ENCODE peak calls at places on chromosomes 1 and 21, in six cellular contexts. One of them, this sample, is unnamed.
A peak's percentile ranks its signal among the peaks of the same experiment; 100 is the strongest.

GRCh38 chr1:19363526-19364152 is 51.5 kb downstream of the SLC66A1 start:
- DNase-seq in MM.1S: no peak
- DNase-seq in mammary epithelial cell: no peak
- DNase-seq in heart right ventricle: no peak
- DNase-seq in GM23248: peak; percentile 21
- DNase-seq in fibroblast of lung: no peak
- DNase-seq in this sample: no peak

GRCh38 chr1:192657760-192658159 is 21.8 kb downstream of the RGS13 start:
- DNase-seq in MM.1S: no peak
- DNase-seq in mammary epithelial cell: no peak
- DNase-seq in heart right ventricle: no peak
- DNase-seq in GM23248: no peak
- DNase-seq in fibroblast of lung: no peak
- DNase-seq in this sample: no peak

GRCh38 chr1:65478379-65479026 is 58.0 kb downstream of the LEPR start:
- DNase-seq in MM.1S: no peak
- DNase-seq in mammary epithelial cell: no peak
- DNase-seq in heart right ventricle: no peak
- DNase-seq in GM23248: peak; percentile 11
- DNase-seq in fibroblast of lung: peak; percentile 45
- DNase-seq in this sample: no peak

GRCh38 chr1:194295690-194296089 is 1109.3 kb upstream of the B3GALT2 start:
- DNase-seq in MM.1S: peak; percentile 87
- DNase-seq in mammary epithelial cell: peak; percentile 19
- DNase-seq in heart right ventricle: no peak
- DNase-seq in GM23248: peak; percentile 0
- DNase-seq in fibroblast of lung: peak; percentile 38
- DNase-seq in this sample: no peak

GRCh38 chr1:36276688-36277087 is 29.5 kb upstream of the SH3D21 start:
- DNase-seq in MM.1S: no peak
- DNase-seq in mammary epithelial cell: no peak
- DNase-seq in heart right ventricle: no peak
- DNase-seq in GM23248: no peak
- DNase-seq in fibroblast of lung: no peak
- DNase-seq in this sample: no peak

GRCh38 chr1:228071839-228072657 is 10.5 kb upstream of the ARF1 start:
- DNase-seq in MM.1S: no peak
- DNase-seq in mammary epithelial cell: no peak
- DNase-seq in heart right ventricle: no peak
- DNase-seq in GM23248: no peak
- DNase-seq in fibroblast of lung: no peak
- DNase-seq in this sample: no peak

GRCh38 chr21:32806810-32807386 is 35.3 kb upstream of the PAXBP1 start:
- DNase-seq in MM.1S: no peak
- DNase-seq in mammary epithelial cell: peak; percentile 29
- DNase-seq in heart right ventricle: no peak
- DNase-seq in GM23248: peak; percentile 39
- DNase-seq in fibroblast of lung: peak; percentile 21
- DNase-seq in this sample: no peak

GRCh38 chr1:171984850-171985485 is 143.7 kb downstream of the DNM3 start:
- DNase-seq in MM.1S: peak; percentile 55
- DNase-seq in mammary epithelial cell: no peak
- DNase-seq in heart right ventricle: no peak
- DNase-seq in GM23248: peak; percentile 73
- DNase-seq in fibroblast of lung: peak; percentile 40
- DNase-seq in this sample: no peak

GRCh38 chr21:45582128-45582527 is 39.9 kb upstream of the SLC19A1 start:
- DNase-seq in MM.1S: no peak
- DNase-seq in mammary epithelial cell: no peak
- DNase-seq in heart right ventricle: no peak
- DNase-seq in GM23248: no peak
- DNase-seq in fibroblast of lung: no peak
- DNase-seq in this sample: no peak

GRCh38 chr1:51968632-51969031 is 21.9 kb downstream of the RAB3B start:
- DNase-seq in MM.1S: no peak
- DNase-seq in mammary epithelial cell: no peak
- DNase-seq in heart right ventricle: no peak
- DNase-seq in GM23248: no peak
- DNase-seq in fibroblast of lung: no peak
- DNase-seq in this sample: no peak

GRCh38 chr1:51964309-51964696 is 26.2 kb downstream of the RAB3B start:
- DNase-seq in MM.1S: no peak
- DNase-seq in mammary epithelial cell: no peak
- DNase-seq in heart right ventricle: no peak
- DNase-seq in GM23248: no peak
- DNase-seq in fibroblast of lung: no peak
- DNase-seq in this sample: no peak

GRCh38 chr1:51973587-51974474 is 16.7 kb downstream of the RAB3B start:
- DNase-seq in MM.1S: no peak
- DNase-seq in mammary epithelial cell: no peak
- DNase-seq in heart right ventricle: no peak
- DNase-seq in GM23248: peak; percentile 35
- DNase-seq in fibroblast of lung: peak; percentile 47
- DNase-seq in this sample: no peak

GRCh38 chr1:51966559-51966958 is 23.9 kb downstream of the RAB3B start:
- DNase-seq in MM.1S: no peak
- DNase-seq in mammary epithelial cell: no peak
- DNase-seq in heart right ventricle: no peak
- DNase-seq in GM23248: no peak
- DNase-seq in fibroblast of lung: no peak
- DNase-seq in this sample: no peak

DNA sequence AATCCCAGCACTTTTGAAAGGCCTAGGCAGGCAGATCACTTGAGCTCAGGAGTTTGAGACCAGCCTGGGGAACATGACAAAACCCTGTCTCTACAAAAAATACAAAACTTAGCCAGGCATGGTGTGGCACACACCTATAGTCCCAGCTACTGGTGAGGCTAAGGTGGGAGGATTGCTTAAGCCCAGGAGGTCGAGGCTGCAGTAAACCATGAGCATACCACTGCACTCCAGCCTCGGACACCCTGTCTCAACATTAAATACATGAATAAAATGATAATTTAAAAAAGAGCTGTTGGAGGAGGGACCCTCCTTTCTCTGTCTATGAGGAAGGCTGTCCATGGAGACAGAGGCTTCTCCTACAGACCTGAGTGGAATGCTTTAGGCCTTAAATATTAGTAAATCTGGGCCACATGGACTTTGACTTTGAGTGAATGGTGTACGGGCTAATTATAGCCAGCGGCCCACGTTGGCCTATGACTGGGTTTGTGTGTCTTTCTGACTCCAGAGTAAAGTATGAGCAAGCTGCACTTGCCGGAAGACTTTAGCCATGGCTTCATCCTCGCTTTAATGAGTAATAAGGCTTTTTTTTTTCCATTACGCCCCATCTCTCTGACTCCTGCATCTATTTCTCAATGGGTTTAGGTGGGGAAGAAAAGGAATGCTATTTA is 21.3 kb downstream of the RAB3B start:
- DNase-seq in MM.1S: no peak
- DNase-seq in mammary epithelial cell: no peak
- DNase-seq in heart right ventricle: no peak
- DNase-seq in GM23248: peak; percentile 99
- DNase-seq in fibroblast of lung: peak; percentile 99
- DNase-seq in this sample: no peak
- H3K36me3 ChIP-seq in MM.1S: no peaks in the 10 kb centered on the region
- H3K36me3 ChIP-seq in mammary epithelial cell: no peaks in the 10 kb centered on the region
- H3K36me3 ChIP-seq in heart right ventricle: no peaks in the 10 kb centered on the region
- H3K36me3 ChIP-seq in GM23248: peaks cover 18% of the 10 kb centered on the region
- H3K36me3 ChIP-seq in fibroblast of lung: peaks cover 8% of the 10 kb centered on the region
- H3K36me3 ChIP-seq in this sample: no peaks in the 10 kb centered on the region

GRCh38 chr1:119745034-119745433 is 23.7 kb downstream of the HMGCS2 start:
- DNase-seq in MM.1S: no peak
- DNase-seq in mammary epithelial cell: no peak
- DNase-seq in heart right ventricle: no peak
- DNase-seq in GM23248: no peak
- DNase-seq in fibroblast of lung: no peak
- DNase-seq in this sample: no peak

GRCh38 chr1:119744598-119744942 is 24.1 kb downstream of the HMGCS2 start:
- DNase-seq in MM.1S: no peak
- DNase-seq in mammary epithelial cell: no peak
- DNase-seq in heart right ventricle: no peak
- DNase-seq in GM23248: no peak
- DNase-seq in fibroblast of lung: no peak
- DNase-seq in this sample: no peak

GRCh38 chr1:119742677-119743076 is 26.0 kb downstream of the HMGCS2 start:
- DNase-seq in MM.1S: no peak
- DNase-seq in mammary epithelial cell: no peak
- DNase-seq in heart right ventricle: no peak
- DNase-seq in GM23248: no peak
- DNase-seq in fibroblast of lung: no peak
- DNase-seq in this sample: no peak

GRCh38 chr1:119743308-119743707 is 25.4 kb downstream of the HMGCS2 start:
- DNase-seq in MM.1S: no peak
- DNase-seq in mammary epithelial cell: no peak
- DNase-seq in heart right ventricle: peak; percentile 20
- DNase-seq in GM23248: no peak
- DNase-seq in fibroblast of lung: no peak
- DNase-seq in this sample: no peak

DNA sequence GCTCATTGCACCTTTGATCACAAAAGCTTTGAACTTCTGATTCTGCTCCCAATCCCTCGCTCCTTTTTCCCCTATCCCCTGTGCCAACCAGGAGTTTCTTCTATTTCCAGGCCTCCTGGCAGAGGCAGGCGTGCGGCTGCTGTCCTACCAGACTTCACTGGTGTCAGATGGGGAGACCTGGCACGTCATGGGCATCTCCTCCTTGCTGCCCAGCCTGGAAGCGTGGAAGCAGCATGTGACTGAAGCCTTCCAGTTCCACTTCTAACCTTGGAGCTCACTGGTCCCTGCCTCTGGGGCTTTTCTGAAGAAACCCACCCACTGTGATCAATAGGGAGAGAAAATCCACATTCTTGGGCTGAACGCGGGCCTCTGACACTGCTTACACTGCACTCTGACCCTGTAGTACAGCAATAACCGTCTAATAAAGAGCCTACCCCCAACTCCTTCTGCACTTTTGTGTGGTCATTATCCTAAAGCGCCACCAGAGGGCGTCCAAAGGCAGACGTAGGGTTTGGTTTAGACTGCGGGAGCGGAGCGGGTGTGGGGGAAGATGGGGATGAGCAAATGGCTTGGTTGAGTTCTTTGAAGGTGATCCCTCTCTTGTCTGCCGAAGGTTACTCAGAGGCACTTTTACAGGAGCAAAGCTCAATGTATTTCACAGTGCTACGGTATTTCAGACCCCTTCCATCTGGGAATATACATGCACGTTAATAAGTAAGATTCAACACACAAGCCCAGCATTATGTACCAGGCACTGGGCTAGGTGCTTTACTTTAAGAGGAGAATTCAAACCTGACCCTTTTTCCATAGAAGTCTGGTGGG is 24.7 kb downstream of the HMGCS2 start:
- DNase-seq in MM.1S: peak; percentile 33
- DNase-seq in mammary epithelial cell: peak; percentile 67
- DNase-seq in heart right ventricle: peak; percentile 44
- DNase-seq in GM23248: peak; percentile 84
- DNase-seq in fibroblast of lung: peak; percentile 53
- DNase-seq in this sample: no peak
- H3K36me3 ChIP-seq in MM.1S: no peaks in the 10 kb centered on the region
- H3K36me3 ChIP-seq in mammary epithelial cell: peaks cover 5% of the 10 kb centered on the region
- H3K36me3 ChIP-seq in heart right ventricle: no peaks in the 10 kb centered on the region
- H3K36me3 ChIP-seq in GM23248: peaks cover 10% of the 10 kb centered on the region
- H3K36me3 ChIP-seq in fibroblast of lung: no peaks in the 10 kb centered on the region
- H3K36me3 ChIP-seq in this sample: no peaks in the 10 kb centered on the region

GRCh38 chr1:167548059-167548932 is 5.3 kb downstream of the CREG1 start:
- DNase-seq in MM.1S: no peak
- DNase-seq in mammary epithelial cell: peak; percentile 69
- DNase-seq in heart right ventricle: no peak
- DNase-seq in GM23248: peak; percentile 91
- DNase-seq in fibroblast of lung: peak; percentile 58
- DNase-seq in this sample: no peak

GRCh38 chr1:167543566-167543965 is 10.0 kb downstream of the CREG1 start:
- DNase-seq in MM.1S: no peak
- DNase-seq in mammary epithelial cell: no peak
- DNase-seq in heart right ventricle: no peak
- DNase-seq in GM23248: no peak
- DNase-seq in fibroblast of lung: no peak
- DNase-seq in this sample: no peak

GRCh38 chr1:167545349-167545748 is 8.2 kb downstream of the CREG1 start:
- DNase-seq in MM.1S: no peak
- DNase-seq in mammary epithelial cell: no peak
- DNase-seq in heart right ventricle: no peak
- DNase-seq in GM23248: no peak
- DNase-seq in fibroblast of lung: no peak
- DNase-seq in this sample: no peak

GRCh38 chr1:167544447-167544846 is 9.1 kb downstream of the CREG1 start:
- DNase-seq in MM.1S: no peak
- DNase-seq in mammary epithelial cell: peak; percentile 95
- DNase-seq in heart right ventricle: no peak
- DNase-seq in GM23248: no peak
- DNase-seq in fibroblast of lung: no peak
- DNase-seq in this sample: no peak

DNA sequence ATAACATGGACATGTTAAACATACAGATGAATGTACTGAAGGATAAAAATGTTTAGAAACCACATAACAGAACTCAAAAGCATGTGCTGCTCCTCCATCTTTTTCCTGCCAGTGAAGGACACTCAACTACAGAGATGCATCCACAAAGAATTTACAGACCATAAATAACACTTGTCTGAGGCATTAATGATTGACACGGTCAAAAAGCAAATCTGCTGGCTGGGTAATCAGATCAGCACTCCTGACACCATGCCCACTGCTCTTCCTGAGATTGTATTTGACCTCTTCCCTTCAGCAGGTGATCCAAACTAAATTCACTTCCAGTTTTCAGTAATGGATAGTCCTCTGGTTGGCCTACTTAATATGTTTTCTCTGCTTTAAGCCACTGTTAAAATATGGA is 6.6 kb downstream of the CREG1 start:
- DNase-seq in MM.1S: no peak
- DNase-seq in mammary epithelial cell: no peak
- DNase-seq in heart right ventricle: no peak
- DNase-seq in GM23248: no peak
- DNase-seq in fibroblast of lung: no peak
- DNase-seq in this sample: no peak
- H3K36me3 ChIP-seq in MM.1S: no peaks in the 10 kb centered on the region
- H3K36me3 ChIP-seq in mammary epithelial cell: peaks cover 20% of the 10 kb centered on the region
- H3K36me3 ChIP-seq in heart right ventricle: peaks cover 60% of the 10 kb centered on the region
- H3K36me3 ChIP-seq in GM23248: no peaks in the 10 kb centered on the region
- H3K36me3 ChIP-seq in fibroblast of lung: no peaks in the 10 kb centered on the region
- H3K36me3 ChIP-seq in this sample: peaks cover 4% of the 10 kb centered on the region

GRCh38 chr1:24178404-24178803 is 8.7 kb downstream of the IFNLR1 start:
- DNase-seq in MM.1S: no peak
- DNase-seq in mammary epithelial cell: no peak
- DNase-seq in heart right ventricle: no peak
- DNase-seq in GM23248: no peak
- DNase-seq in fibroblast of lung: no peak
- DNase-seq in this sample: no peak

GRCh38 chr1:24177161-24177560 is 9.9 kb downstream of the IFNLR1 start:
- DNase-seq in MM.1S: no peak
- DNase-seq in mammary epithelial cell: no peak
- DNase-seq in heart right ventricle: no peak
- DNase-seq in GM23248: no peak
- DNase-seq in fibroblast of lung: no peak
- DNase-seq in this sample: no peak

GRCh38 chr1:24181619-24182018 is 5.5 kb downstream of the IFNLR1 start:
- DNase-seq in MM.1S: no peak
- DNase-seq in mammary epithelial cell: no peak
- DNase-seq in heart right ventricle: no peak
- DNase-seq in GM23248: no peak
- DNase-seq in fibroblast of lung: no peak
- DNase-seq in this sample: no peak

GRCh38 chr1:24180676-24181075 is 6.4 kb downstream of the IFNLR1 start:
- DNase-seq in MM.1S: no peak
- DNase-seq in mammary epithelial cell: no peak
- DNase-seq in heart right ventricle: no peak
- DNase-seq in GM23248: no peak
- DNase-seq in fibroblast of lung: no peak
- DNase-seq in this sample: no peak

GRCh38 chr1:24179251-24179895 is 7.7 kb downstream of the IFNLR1 start:
- DNase-seq in MM.1S: no peak
- DNase-seq in mammary epithelial cell: no peak
- DNase-seq in heart right ventricle: no peak
- DNase-seq in GM23248: no peak
- DNase-seq in fibroblast of lung: no peak
- DNase-seq in this sample: no peak
- H3K36me3 ChIP-seq in MM.1S: peaks cover 2% of the 10 kb centered on the region
- H3K36me3 ChIP-seq in mammary epithelial cell: no peaks in the 10 kb centered on the region
- H3K36me3 ChIP-seq in heart right ventricle: no peaks in the 10 kb centered on the region
- H3K36me3 ChIP-seq in GM23248: no peaks in the 10 kb centered on the region
- H3K36me3 ChIP-seq in fibroblast of lung: no peaks in the 10 kb centered on the region
- H3K36me3 ChIP-seq in this sample: no peaks in the 10 kb centered on the region

This sample was measured in thoracic aorta.